ENCODE peak calls at places on chromosome 4, in four cellular contexts. T is GM23248; Y is CD4-positive, alpha-beta T cell; P is right lobe of liver. R is an unnamed sample.

GRCh38 chr4:56698329-56698728 is 17.2 kb upstream of the HOPX start:
- DNase-seq in T (peak; percentile 7), Y (no peak), P (no peak), R (no peak)

GRCh38 chr4:83758331-83758730 is 222.4 kb downstream of the GPAT3 start:
- DNase-seq in T (no peak), Y (no peak), P (no peak), R (no peak)

GRCh38 chr4:55397521-55398321 is 2.0 kb downstream of the TMEM165 start:
- DNase-seq in T (peak; percentile 80), Y (no peak), P (no peak), R (no peak)

GRCh38 chr4:8838911-8839431 is 32.7 kb downstream of the HMX1 start:
- DNase-seq in T (no peak), Y (no peak), P (peak; percentile 7), R (no peak)

GRCh38 chr4:137531951-137532868 is at the start of gene PCDH18:
- DNase-seq in T (peak; percentile 96), Y (no peak), P (peak; percentile 22), R (peak; percentile 97)

GRCh38 chr4:75025432-75025831 is 92.5 kb downstream of the PARM1 start:
- DNase-seq in T (no peak), Y (no peak), P (no peak), R (no peak)

GRCh38 chr4:140754918-140755810 is 1.0 kb downstream of the TBC1D9 start:
- DNase-seq in T (peak; percentile 20), Y (no peak), P (no peak), R (no peak)

GRCh38 chr4:24857996-24858395 is 54.8 kb downstream of the CCDC149 start:
- DNase-seq in T (peak; percentile 69), Y (no peak), P (no peak), R (no peak)

GRCh38 chr4:187258651-187259401 is 535.2 kb upstream of the FAT1 start:
- DNase-seq in T (no peak), Y (no peak), P (no peak), R (no peak)

GRCh38 chr4:71913275-71913674 is 118.5 kb upstream of the NPFFR2 start:
- DNase-seq in T (no peak), Y (no peak), P (no peak), R (no peak)
- H3K9me3 ChIP-seq in T (no peaks in the 10 kb centered on the region), Y (no peaks in the 10 kb centered on the region), P (no peaks in the 10 kb centered on the region), R (no peaks in the 10 kb centered on the region)

GRCh38 chr4:29539226-29539625 is 1180.9 kb upstream of the PCDH7 start:
- DNase-seq in T (no peak), Y (no peak), P (no peak), R (no peak)
- H3K9me3 ChIP-seq in T (peaks cover 3% of the 10 kb centered on the region), Y (no peaks in the 10 kb centered on the region), P (no peaks in the 10 kb centered on the region), R (no peaks in the 10 kb centered on the region)

GRCh38 chr4:95979961-95980876 is 140.3 kb downstream of the PDHA2 start:
- DNase-seq in T (no peak), Y (no peak), P (no peak), R (no peak)
- H3K9me3 ChIP-seq in T (no peaks in the 10 kb centered on the region), Y (no peaks in the 10 kb centered on the region), P (no peaks in the 10 kb centered on the region), R (no peaks in the 10 kb centered on the region)

DNA sequence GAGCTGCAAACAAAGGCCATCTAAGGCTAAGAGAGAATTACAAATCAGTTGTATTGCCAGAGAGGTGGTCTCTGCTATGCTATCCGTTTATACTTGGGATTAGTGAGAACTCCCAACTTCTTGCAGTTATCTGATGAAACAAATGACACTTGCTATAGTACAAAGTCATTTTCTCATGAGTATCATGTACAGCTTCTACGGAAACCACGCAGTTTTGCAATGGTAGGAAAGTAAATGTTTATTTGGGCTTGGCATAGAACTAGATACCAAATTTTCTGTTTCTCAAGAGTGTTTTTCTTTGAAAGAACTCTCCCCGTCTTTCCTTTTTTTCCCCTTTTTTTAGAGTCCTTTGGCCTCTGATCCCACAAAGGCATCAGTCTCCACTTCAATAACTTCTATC is 128.2 kb upstream of the ENPEP start:
- DNase-seq in T (no peak), Y (no peak), P (no peak), R (no peak)
- H3K9me3 ChIP-seq in T (no peaks in the 10 kb centered on the region), Y (peaks cover 3% of the 10 kb centered on the region), P (no peaks in the 10 kb centered on the region), R (no peaks in the 10 kb centered on the region)

GRCh38 chr4:142596595-142596994 is 249.5 kb downstream of the INPP4B start:
- DNase-seq in T (no peak), Y (no peak), P (no peak), R (no peak)

GRCh38 chr4:142596121-142596520 is 250.0 kb downstream of the INPP4B start:
- DNase-seq in T (no peak), Y (no peak), P (no peak), R (no peak)

GRCh38 chr4:142595222-142595871 is 250.8 kb downstream of the INPP4B start:
- DNase-seq in T (no peak), Y (no peak), P (no peak), R (no peak)

GRCh38 chr4:142600952-142601351 is 245.1 kb downstream of the INPP4B start:
- DNase-seq in T (peak; percentile 25), Y (no peak), P (no peak), R (no peak)

GRCh38 chr4:142598132-142598531 is 248.0 kb downstream of the INPP4B start:
- DNase-seq in T (peak; percentile 16), Y (no peak), P (no peak), R (no peak)
- H3K9me3 ChIP-seq in T (no peaks in the 10 kb centered on the region), Y (peaks cover 21% of the 10 kb centered on the region), P (no peaks in the 10 kb centered on the region), R (no peaks in the 10 kb centered on the region)

GRCh38 chr4:32929738-32930688 is 2209.8 kb downstream of the PCDH7 start:
- DNase-seq in T (no peak), Y (no peak), P (no peak), R (peak; percentile 86)

GRCh38 chr4:32931475-32931874 is 2211.3 kb downstream of the PCDH7 start:
- DNase-seq in T (no peak), Y (no peak), P (no peak), R (no peak)

GRCh38 chr4:32930700-32931099 is 2210.5 kb downstream of the PCDH7 start:
- DNase-seq in T (no peak), Y (no peak), P (no peak), R (no peak)
- H3K9me3 ChIP-seq in T (no peaks in the 10 kb centered on the region), Y (no peaks in the 10 kb centered on the region), P (no peaks in the 10 kb centered on the region), R (peaks cover 2% of the 10 kb centered on the region)

GRCh38 chr4:473575-474457 is 25.1 kb downstream of the ZNF721 start:
- DNase-seq in T (peak; percentile 99), Y (peak; percentile 84), P (peak; percentile 95), R (peak; percentile 95)

GRCh38 chr4:476501-476900 is 22.5 kb downstream of the ZNF721 start:
- DNase-seq in T (peak; percentile 60), Y (no peak), P (no peak), R (no peak)

GRCh38 chr4:477686-478085 is 21.3 kb downstream of the ZNF721 start:
- DNase-seq in T (no peak), Y (no peak), P (no peak), R (no peak)

GRCh38 chr4:475962-476361 is 23.0 kb downstream of the ZNF721 start:
- DNase-seq in T (no peak), Y (no peak), P (no peak), R (no peak)

GRCh38 chr4:472881-473574 is 25.9 kb downstream of the ZNF721 start:
- DNase-seq in T (peak; percentile 15), Y (no peak), P (no peak), R (no peak)
- H3K9me3 ChIP-seq in T (no peaks in the 10 kb centered on the region), Y (peaks cover 61% of the 10 kb centered on the region), P (peaks cover 10% of the 10 kb centered on the region), R (peaks cover 29% of the 10 kb centered on the region)

GRCh38 chr4:13998850-13999249 is 371.3 kb upstream of the BOD1L1 start:
- DNase-seq in T (no peak), Y (no peak), P (no peak), R (no peak)
- H3K9me3 ChIP-seq in T (no peaks in the 10 kb centered on the region), Y (peaks cover 10% of the 10 kb centered on the region), P (no peaks in the 10 kb centered on the region), R (no peaks in the 10 kb centered on the region)

DNA sequence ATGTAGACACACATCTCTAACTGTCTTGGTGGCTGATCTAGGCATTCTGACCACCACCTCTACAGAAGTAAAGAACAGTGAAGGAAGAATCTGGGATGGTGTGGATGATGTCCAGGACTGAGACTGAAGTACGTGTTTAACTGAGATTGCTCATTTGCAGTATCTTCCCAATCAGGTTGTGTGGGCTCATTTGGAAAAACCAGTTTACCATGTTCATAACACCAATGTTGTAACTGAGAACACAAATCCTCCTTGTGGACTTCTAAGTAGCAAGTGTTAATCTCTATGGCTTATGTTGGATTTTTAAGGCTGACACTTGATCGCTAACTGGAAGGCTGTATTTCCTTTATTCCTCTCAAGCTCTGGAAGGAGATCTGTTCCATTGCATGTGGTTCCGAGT is 144.7 kb downstream of the ZNF518B start:
- DNase-seq in T (no peak), Y (no peak), P (no peak), R (no peak)
- H3K9me3 ChIP-seq in T (no peaks in the 10 kb centered on the region), Y (no peaks in the 10 kb centered on the region), P (no peaks in the 10 kb centered on the region), R (no peaks in the 10 kb centered on the region)